ENCODE peak calls at places on chromosomes 7 and 10, in nine cellular contexts. M, R, Q, A, G, H, I, O and E are unnamed samples.

GRCh38 chr10:18117272-18117671 is 23.0 kb upstream of the CACNB2 start:
- DNase-seq in M (no peak), R (no peak), Q (no peak), A (no peak), G (no peak), H (no peak), I (no peak), O (no peak), E (no peak)

GRCh38 chr10:77629775-77630565 is 7.6 kb downstream of the KCNMA1 start:
- DNase-seq in M (no peak), R (no peak), Q (no peak), A (no peak), G (no peak), H (no peak), I (no peak), O (no peak), E (no peak)

GRCh38 chr7:96400518-96400917 is 78.6 kb upstream of the SLC25A13 start:
- DNase-seq in M (no peak), R (no peak), Q (no peak), A (peak; percentile 76), G (no peak), H (no peak), I (no peak), O (no peak), E (no peak)

GRCh38 chr10:108404155-108404554 is 1239.6 kb upstream of the SORCS1 start:
- DNase-seq in M (no peak), R (no peak), Q (no peak), A (no peak), G (no peak), H (no peak), I (no peak), O (no peak), E (peak; percentile 16)

GRCh38 chr7:42445691-42446090 is 208.7 kb upstream of the GLI3 start:
- DNase-seq in M (no peak), R (no peak), Q (no peak), A (peak; percentile 55), G (no peak), H (no peak), I (no peak), O (no peak), E (no peak)

GRCh38 chr7:74612015-74612829 is 45.3 kb upstream of the GTF2I start:
- DNase-seq in M (no peak), R (no peak), Q (no peak), A (peak; percentile 98), G (no peak), H (peak; percentile 32), I (no peak), O (peak; percentile 54), E (no peak)

GRCh38 chr7:105853931-105854419 is 22.4 kb downstream of the ATXN7L1 start:
- DNase-seq in M (no peak), R (no peak), Q (no peak), A (no peak), G (no peak), H (no peak), I (no peak), O (no peak), E (no peak)

GRCh38 chr7:44693641-44694313 is 54.9 kb upstream of the ZMIZ2 start:
- DNase-seq in M (no peak), R (no peak), Q (no peak), A (peak; percentile 18), G (peak; percentile 69), H (no peak), I (peak; percentile 50), O (no peak), E (peak; percentile 12)

GRCh38 chr10:30056281-30056680 is 3.1 kb downstream of the JCAD start:
- DNase-seq in M (no peak), R (no peak), Q (no peak), A (no peak), G (no peak), H (no peak), I (no peak), O (no peak), E (no peak)

GRCh38 chr7:95718556-95719410 is 53.6 kb upstream of the DYNC1I1 start:
- DNase-seq in M (peak; percentile 19), R (peak; percentile 15), Q (no peak), A (peak; percentile 27), G (no peak), H (no peak), I (no peak), O (peak; percentile 53), E (no peak)